ENCODE peak calls at places on chromosome 19, in six cellular contexts. J is CD8-positive, alpha-beta T cell; C is thoracic aorta; I is fibroblast of the aortic adventitia; O is A549; T is brain microvascular endothelial cell. D is an unnamed sample.

GRCh38 chr19:13604902-13605586 is 98.8 kb upstream of the CACNA1A start:
- DNase-seq in J (no peak), C (no peak), I (no peak), O (no peak), T (no peak), D (no peak)

GRCh38 chr19:43901395-43902390 is 33.4 kb downstream of the ZNF45 start:
- DNase-seq in J (peak; percentile 79), C (no peak), I (peak; percentile 91), O (peak; percentile 57), T (peak; percentile 89), D (peak; percentile 80)

GRCh38 chr19:5068251-5069090 is 99.6 kb downstream of the KDM4B start:
- DNase-seq in J (no peak), C (no peak), I (no peak), O (no peak), T (no peak), D (no peak)

GRCh38 chr19:16943942-16944625 is 55.3 kb downstream of the F2RL3 start:
- DNase-seq in J (no peak), C (no peak), I (no peak), O (no peak), T (no peak), D (no peak)

GRCh38 chr19:41327499-41328156 is 17.7 kb downstream of the CCDC97 start:
- DNase-seq in J (peak; percentile 83), C (no peak), I (no peak), O (no peak), T (no peak), D (peak; percentile 55)

GRCh38 chr19:43720936-43721335 is 5.1 kb downstream of the IRGC start:
- DNase-seq in J (no peak), C (no peak), I (no peak), O (no peak), T (no peak), D (no peak)

GRCh38 chr19:46861691-46862503 is 1.1 kb downstream of the ARHGAP35 start:
- DNase-seq in J (no peak), C (no peak), I (peak; percentile 39), O (no peak), T (no peak), D (no peak)

GRCh38 chr19:7849631-7850428 is 19.8 kb downstream of the EVI5L start:
- DNase-seq in J (no peak), C (no peak), I (no peak), O (no peak), T (no peak), D (no peak)

GRCh38 chr19:19342086-19343015 is 21.7 kb downstream of the MAU2 start:
- DNase-seq in J (no peak), C (no peak), I (peak; percentile 31), O (peak; percentile 76), T (peak; percentile 45), D (peak; percentile 36)

GRCh38 chr19:41521860-41522555 is 54.0 kb upstream of the CEACAM21 start:
- DNase-seq in J (peak; percentile 74), C (no peak), I (no peak), O (no peak), T (no peak), D (no peak)

GRCh38 chr19:56111601-56112312 is 9.3 kb downstream of the ZNF787 start:
- DNase-seq in J (peak; percentile 61), C (no peak), I (no peak), O (no peak), T (no peak), D (no peak)

GRCh38 chr19:13110099-13110610 is 6.4 kb downstream of the TRMT1 start:
- DNase-seq in J (no peak), C (no peak), I (no peak), O (no peak), T (no peak), D (no peak)

GRCh38 chr19:40392894-40393517 is 3.0 kb upstream of the HIPK4 start:
- DNase-seq in J (no peak), C (no peak), I (no peak), O (peak; percentile 81), T (no peak), D (no peak)

GRCh38 chr19:8321760-8322637 is 703 bp downstream of the RPS28 start:
- DNase-seq in J (no peak), C (no peak), I (no peak), O (no peak), T (no peak), D (no peak)

GRCh38 chr19:32570081-32570785 is 10.8 kb upstream of the PDCD5 start:
- DNase-seq in J (peak; percentile 72), C (no peak), I (peak; percentile 66), O (peak; percentile 70), T (peak; percentile 61), D (peak; percentile 37)

GRCh38 chr19:3471954-3472655 is 8.2 kb downstream of the SMIM24 start:
- DNase-seq in J (peak; percentile 63), C (no peak), I (no peak), O (no peak), T (no peak), D (no peak)

DNA sequence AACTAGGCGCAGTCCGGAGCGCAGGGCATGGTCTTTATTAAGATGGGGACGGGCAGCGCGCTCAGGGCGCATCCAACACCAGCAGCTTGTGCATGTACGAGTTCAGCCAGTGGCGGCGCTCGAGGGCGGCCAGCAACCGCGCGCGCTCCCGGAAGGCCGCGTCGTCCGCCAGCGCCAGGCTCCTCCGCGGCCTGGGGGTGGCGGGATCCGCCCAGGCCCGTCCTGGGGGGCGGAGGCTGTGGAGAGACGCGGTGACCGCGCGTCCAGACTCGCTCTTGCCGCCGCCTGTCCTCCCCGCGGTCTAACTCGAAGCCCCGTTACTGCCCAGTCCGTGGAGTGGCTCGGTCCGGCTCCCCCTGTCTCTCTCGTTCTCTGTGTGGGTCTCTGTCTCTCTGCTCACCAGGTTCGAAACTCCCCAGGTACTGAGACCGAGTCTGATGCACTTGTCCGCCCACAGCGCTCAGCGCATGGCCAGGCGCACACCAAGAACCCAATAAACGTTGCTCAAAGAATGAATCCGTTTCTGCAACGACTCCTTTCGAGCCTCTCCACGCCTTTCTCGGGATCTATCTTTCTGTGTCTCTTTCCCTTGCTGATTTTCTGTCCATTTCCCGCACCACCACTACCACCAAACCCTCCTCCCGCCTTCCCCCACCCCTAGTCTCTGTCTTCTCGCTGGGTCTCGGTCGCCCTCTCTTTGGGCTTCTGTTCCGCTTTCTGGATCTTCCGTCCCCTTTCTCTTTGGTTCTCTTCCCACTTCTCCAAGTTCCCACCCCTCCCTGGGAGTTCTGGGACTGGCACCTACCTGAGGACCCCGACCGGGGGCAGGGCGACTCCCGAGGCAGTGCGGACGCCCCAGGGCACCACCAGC is 599 bp downstream of the PTH2 start:
- DNase-seq in J (no peak), C (no peak), I (peak; percentile 16), O (peak; percentile 66), T (no peak), D (no peak)
- TF ChIP-seq CTCF in J (peak; percentile 54), C (peak; percentile 30), I (peak; percentile 33), O (peak; percentile 61), T (peak; percentile 32), D (peak; percentile 55)

DNA sequence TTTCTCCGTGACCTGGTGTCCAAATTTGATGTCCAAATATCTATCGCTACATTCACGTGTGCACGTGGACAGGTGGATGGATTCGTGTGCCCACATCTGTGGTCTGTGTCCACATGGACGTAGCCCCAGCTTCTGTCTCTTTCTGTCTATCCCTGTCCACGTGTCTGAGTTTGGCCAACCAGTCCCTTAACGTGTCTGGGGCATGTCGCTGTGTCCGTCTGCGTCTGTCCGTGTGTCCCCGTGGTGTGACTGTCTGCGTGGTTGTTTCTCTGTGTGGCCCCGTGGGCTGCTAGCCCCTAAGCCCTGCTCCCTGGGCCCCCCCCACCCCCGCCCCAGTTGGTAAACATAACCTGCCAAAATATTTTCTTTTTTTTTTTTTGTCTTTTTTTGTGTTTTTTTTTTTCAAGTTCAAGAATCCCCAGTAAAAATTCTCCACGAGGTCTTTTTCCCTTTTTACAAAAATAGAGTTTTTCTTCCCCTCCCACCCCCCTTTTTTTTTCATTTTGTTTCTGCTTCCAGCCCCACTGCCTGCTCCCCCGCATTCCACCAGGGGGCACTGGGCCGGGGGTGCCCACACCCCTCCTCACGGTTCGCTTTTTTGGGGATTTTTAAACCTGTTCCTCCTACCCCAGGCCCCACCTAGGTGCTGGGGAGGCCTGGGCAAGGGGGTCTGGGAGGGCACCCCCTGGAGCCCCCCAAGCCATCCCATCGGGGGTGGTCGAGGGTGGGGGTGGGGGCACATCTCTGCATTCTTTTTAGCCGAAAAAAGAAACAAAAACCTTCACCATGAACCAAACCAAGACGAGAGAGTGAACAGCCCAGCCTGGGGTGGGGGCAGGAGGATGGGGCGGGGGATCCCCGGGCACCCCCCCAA is 18.3 kb downstream of the PRKCSH start:
- DNase-seq in J (no peak), C (no peak), I (no peak), O (no peak), T (no peak), D (no peak)
- TF ChIP-seq CTCF in J (peak; percentile 29), C (peak; percentile 10), I (peak; percentile 48), O (peak; percentile 11), T (peak; percentile 67), D (peak; percentile 40)

GRCh38 chr19:54189668-54190502 is 505 bp upstream of the MBOAT7 start:
- DNase-seq in J (peak; percentile 100), C (peak; percentile 100), I (peak; percentile 100), O (peak; percentile 96), T (peak; percentile 100), D (peak; percentile 100)

GRCh38 chr19:54191671-54192453 is 754 bp downstream of the TSEN34 start:
- DNase-seq in J (no peak), C (no peak), I (peak; percentile 48), O (no peak), T (no peak), D (peak; percentile 38)

GRCh38 chr19:54190503-54190941 is 586 bp upstream of the TSEN34 start:
- DNase-seq in J (peak; percentile 100), C (peak; percentile 99), I (peak; percentile 99), O (peak; percentile 84), T (peak; percentile 99), D (peak; percentile 98)

GRCh38 chr19:54192972-54193371 is 1.9 kb downstream of the TSEN34 start:
- DNase-seq in J (no peak), C (no peak), I (no peak), O (no peak), T (no peak), D (no peak)

DNA sequence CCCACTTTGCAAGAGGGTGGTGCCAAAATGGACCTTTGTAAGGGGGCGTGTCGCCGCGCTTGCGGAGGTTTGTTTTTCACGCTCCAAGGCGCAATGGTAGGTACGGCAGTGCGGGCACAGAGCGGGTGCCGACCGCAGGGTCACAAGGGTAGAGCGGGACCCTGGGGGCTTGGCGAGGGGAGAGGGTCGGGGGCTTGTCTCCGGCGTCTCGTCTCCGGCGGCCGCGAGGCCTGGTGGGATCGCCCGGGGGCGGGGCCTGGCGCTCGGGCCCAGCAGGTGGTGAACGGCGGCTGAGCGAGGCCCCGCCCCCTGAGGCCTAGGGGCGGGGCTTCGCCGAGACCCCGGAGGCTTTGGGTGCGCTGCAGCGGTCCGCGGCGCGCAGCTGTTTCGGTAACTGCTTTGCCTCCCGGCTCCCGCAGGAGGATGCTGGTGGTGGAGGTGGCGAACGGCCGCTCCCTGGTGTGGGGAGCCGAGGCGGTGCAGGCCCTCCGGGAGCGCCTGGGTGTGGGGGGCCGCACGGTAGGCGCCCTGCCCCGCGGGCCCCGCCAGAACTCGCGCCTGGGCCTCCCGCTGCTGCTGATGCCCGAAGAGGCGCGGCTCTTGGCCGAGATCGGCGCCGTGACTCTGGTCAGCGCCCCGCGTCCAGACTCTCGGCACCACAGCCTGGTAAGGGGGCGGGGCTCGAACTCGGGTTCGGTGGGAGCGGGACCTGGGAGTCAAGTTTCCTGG is at the start of gene TSEN34:
- DNase-seq in J (no peak), C (no peak), I (no peak), O (no peak), T (peak; percentile 64), D (no peak)
- TF ChIP-seq CTCF in J (no peak), C (no peak), I (no peak), O (no peak), T (no peak), D (no peak)

DNA sequence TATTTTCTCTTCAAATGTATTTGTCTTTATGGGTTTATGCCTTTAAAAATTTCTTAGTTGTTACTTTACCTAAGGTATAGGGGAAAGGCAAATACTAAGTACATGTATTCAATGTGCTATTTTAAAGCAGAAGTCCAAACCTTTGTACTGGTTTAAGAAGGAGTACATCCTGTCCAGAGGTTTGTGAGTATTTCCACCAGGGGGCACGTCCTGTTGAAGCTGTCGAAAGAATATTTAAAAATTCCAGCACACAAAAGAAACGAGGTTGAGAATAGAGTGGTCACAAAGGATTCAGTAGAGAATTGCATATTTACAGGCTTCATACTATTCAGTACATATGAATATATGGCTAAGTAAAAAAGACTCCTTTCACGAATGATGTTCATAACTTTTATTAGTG is 59.8 kb downstream of the URI1 start:
- DNase-seq in J (no peak), C (no peak), I (no peak), O (no peak), T (peak; percentile 4), D (no peak)
- TF ChIP-seq CTCF in J (no peak), C (no peak), I (no peak), O (no peak), T (peak; percentile 60), D (peak; percentile 14)